ENCODE peak calls at places on chromosome 2, in four cellular contexts. One of them, this sample, is unnamed. For H3K9me2, the result is how much of the 10 kb centered on the place peaks cover.

GRCh38 chr2:228681426-228681825 is 499.9 kb upstream of the SPHKAP start:
- DNase-seq in MM.1S: no peak
- DNase-seq in PC-3: peak
- DNase-seq in SK-N-SH: peak
- DNase-seq in this sample: peak

GRCh38 chr2:113174369-113174735 is 581 bp downstream of the PSD4 start:
- DNase-seq in MM.1S: no peak
- DNase-seq in PC-3: no peak
- DNase-seq in SK-N-SH: no peak
- DNase-seq in this sample: no peak

GRCh38 chr2:99255491-99256318 is at the start of gene LYG2:
- DNase-seq in MM.1S: no peak
- DNase-seq in PC-3: no peak
- DNase-seq in SK-N-SH: no peak
- DNase-seq in this sample: no peak

GRCh38 chr2:239881561-239882320 is 143.4 kb downstream of the NDUFA10 start:
- DNase-seq in MM.1S: no peak
- DNase-seq in PC-3: no peak
- DNase-seq in SK-N-SH: peak
- DNase-seq in this sample: peak

GRCh38 chr2:240983996-240984498 is 14.4 kb upstream of the SNED1 start:
- DNase-seq in MM.1S: no peak
- DNase-seq in PC-3: no peak
- DNase-seq in SK-N-SH: no peak
- DNase-seq in this sample: no peak

GRCh38 chr2:151860613-151861146 is 32.5 kb upstream of the ARL5A start:
- DNase-seq in MM.1S: no peak
- DNase-seq in PC-3: no peak
- DNase-seq in SK-N-SH: no peak
- DNase-seq in this sample: no peak

GRCh38 chr2:20151116-20151571 is 73.8 kb downstream of the SDC1 start:
- DNase-seq in MM.1S: peak
- DNase-seq in PC-3: no peak
- DNase-seq in SK-N-SH: no peak
- DNase-seq in this sample: no peak

GRCh38 chr2:106304612-106305184 is 110.6 kb upstream of the UXS1 start:
- DNase-seq in MM.1S: no peak
- DNase-seq in PC-3: no peak
- DNase-seq in SK-N-SH: no peak
- DNase-seq in this sample: no peak

GRCh38 chr2:26068602-26069298 is 34.9 kb downstream of the RAB10 start:
- DNase-seq in MM.1S: peak
- DNase-seq in PC-3: peak
- DNase-seq in SK-N-SH: no peak
- DNase-seq in this sample: peak

GRCh38 chr2:145380436-145381017 is 860.6 kb upstream of the ZEB2 start:
- DNase-seq in MM.1S: no peak
- DNase-seq in PC-3: peak
- DNase-seq in SK-N-SH: no peak
- DNase-seq in this sample: no peak

GRCh38 chr2:30730736-30731135 is 76.5 kb downstream of the CAPN13 start:
- DNase-seq in MM.1S: no peak
- DNase-seq in PC-3: no peak
- DNase-seq in SK-N-SH: no peak
- DNase-seq in this sample: no peak

GRCh38 chr2:182866461-182867369 is at the start of gene FRZB:
- DNase-seq in MM.1S: no peak
- DNase-seq in PC-3: peak
- DNase-seq in SK-N-SH: peak
- DNase-seq in this sample: peak

GRCh38 chr2:223076573-223076972 is 24.6 kb downstream of the KCNE4 start:
- DNase-seq in MM.1S: no peak
- DNase-seq in PC-3: peak
- DNase-seq in SK-N-SH: no peak
- DNase-seq in this sample: no peak

GRCh38 chr2:197990356-197990755 is 186.0 kb downstream of the PLCL1 start:
- DNase-seq in MM.1S: no peak
- DNase-seq in PC-3: no peak
- DNase-seq in SK-N-SH: no peak
- DNase-seq in this sample: no peak

GRCh38 chr2:128639693-128640092 is 321.0 kb upstream of the HS6ST1 start:
- DNase-seq in MM.1S: no peak
- DNase-seq in PC-3: no peak
- DNase-seq in SK-N-SH: no peak
- DNase-seq in this sample: no peak

GRCh38 chr2:128640166-128640846 is 321.6 kb upstream of the HS6ST1 start:
- DNase-seq in MM.1S: no peak
- DNase-seq in PC-3: no peak
- DNase-seq in SK-N-SH: no peak
- DNase-seq in this sample: no peak

GRCh38 chr2:128636802-128637147 is 318.1 kb upstream of the HS6ST1 start:
- DNase-seq in MM.1S: no peak
- DNase-seq in PC-3: no peak
- DNase-seq in SK-N-SH: no peak
- DNase-seq in this sample: no peak

GRCh38 chr2:128637481-128638155 is 318.9 kb upstream of the HS6ST1 start:
- DNase-seq in MM.1S: no peak
- DNase-seq in PC-3: no peak
- DNase-seq in SK-N-SH: no peak
- DNase-seq in this sample: no peak

DNA sequence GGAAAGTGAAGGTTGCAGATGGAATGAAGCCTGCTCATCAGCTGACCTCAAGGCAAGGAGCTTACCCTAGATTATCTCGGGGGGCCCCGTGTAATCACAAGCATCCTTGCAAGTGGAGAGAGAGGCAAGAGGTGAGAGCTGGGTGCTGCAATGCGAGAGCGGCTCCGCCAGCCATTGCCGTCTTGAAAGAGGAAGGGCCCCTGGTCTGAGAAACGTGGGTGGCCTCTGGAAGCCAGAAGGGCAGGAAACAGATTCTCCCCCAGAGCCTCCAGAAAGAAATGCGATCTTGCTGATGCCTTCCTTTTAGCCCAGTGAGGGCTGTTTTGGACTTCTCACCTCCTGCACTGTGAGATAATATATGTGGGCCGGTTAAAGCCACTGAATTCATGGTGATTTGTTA is 319.6 kb upstream of the HS6ST1 start:
- DNase-seq in MM.1S: no peak
- DNase-seq in PC-3: no peak
- DNase-seq in SK-N-SH: no peak
- DNase-seq in this sample: no peak
- H3K9me2 ChIP-seq in MM.1S: under half
- H3K9me2 ChIP-seq in PC-3: under half
- H3K9me2 ChIP-seq in SK-N-SH: under half
- H3K9me2 ChIP-seq in this sample: under half

GRCh38 chr2:14448340-14448739 is 184.2 kb upstream of the LRATD1 start:
- DNase-seq in MM.1S: no peak
- DNase-seq in PC-3: no peak
- DNase-seq in SK-N-SH: no peak
- DNase-seq in this sample: no peak

GRCh38 chr2:14445670-14446069 is 186.8 kb upstream of the LRATD1 start:
- DNase-seq in MM.1S: no peak
- DNase-seq in PC-3: no peak
- DNase-seq in SK-N-SH: no peak
- DNase-seq in this sample: no peak

GRCh38 chr2:14454102-14454676 is 178.3 kb upstream of the LRATD1 start:
- DNase-seq in MM.1S: no peak
- DNase-seq in PC-3: no peak
- DNase-seq in SK-N-SH: no peak
- DNase-seq in this sample: no peak

DNA sequence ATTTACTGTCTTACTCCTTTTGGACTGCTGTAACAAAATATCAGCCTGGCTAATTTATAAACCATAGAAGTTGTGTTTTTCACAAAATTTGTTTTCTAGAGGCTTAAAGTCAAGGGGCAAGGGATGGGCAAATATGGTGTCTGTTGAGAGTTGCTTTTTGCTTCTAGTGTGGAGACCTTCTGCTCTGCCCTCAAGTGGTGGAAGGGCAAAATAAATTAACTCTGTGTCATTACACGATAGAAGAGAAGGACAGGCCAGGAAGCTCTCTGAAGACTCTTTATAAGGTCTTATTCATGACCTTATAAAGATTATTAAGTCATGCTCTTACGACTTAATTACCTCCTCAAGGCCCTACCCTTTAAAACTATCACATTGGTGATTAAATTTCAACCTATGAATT is 181.2 kb upstream of the LRATD1 start:
- DNase-seq in MM.1S: no peak
- DNase-seq in PC-3: peak
- DNase-seq in SK-N-SH: no peak
- DNase-seq in this sample: no peak
- TF ChIP-seq CTCF in MM.1S: no peak
- TF ChIP-seq CTCF in PC-3: peak
- TF ChIP-seq CTCF in SK-N-SH: peak
- TF ChIP-seq CTCF in this sample: no peak

GRCh38 chr2:162211747-162212146 is 31.5 kb downstream of the FAP start:
- DNase-seq in MM.1S: no peak
- DNase-seq in PC-3: peak
- DNase-seq in SK-N-SH: no peak
- DNase-seq in this sample: no peak
- TF ChIP-seq EZH2phosphoT487 in MM.1S: no peak
- TF ChIP-seq EZH2phosphoT487 in PC-3: no peak
- TF ChIP-seq EZH2phosphoT487 in SK-N-SH: no peak
- TF ChIP-seq EZH2phosphoT487 in this sample: no peak

GRCh38 chr2:128638741-128639477 is 320.2 kb upstream of the HS6ST1 start:
- DNase-seq in MM.1S: no peak
- DNase-seq in PC-3: no peak
- DNase-seq in SK-N-SH: peak
- DNase-seq in this sample: no peak
- H3K9me2 ChIP-seq in MM.1S: under half
- H3K9me2 ChIP-seq in PC-3: under half
- H3K9me2 ChIP-seq in SK-N-SH: under half
- H3K9me2 ChIP-seq in this sample: under half

DNA sequence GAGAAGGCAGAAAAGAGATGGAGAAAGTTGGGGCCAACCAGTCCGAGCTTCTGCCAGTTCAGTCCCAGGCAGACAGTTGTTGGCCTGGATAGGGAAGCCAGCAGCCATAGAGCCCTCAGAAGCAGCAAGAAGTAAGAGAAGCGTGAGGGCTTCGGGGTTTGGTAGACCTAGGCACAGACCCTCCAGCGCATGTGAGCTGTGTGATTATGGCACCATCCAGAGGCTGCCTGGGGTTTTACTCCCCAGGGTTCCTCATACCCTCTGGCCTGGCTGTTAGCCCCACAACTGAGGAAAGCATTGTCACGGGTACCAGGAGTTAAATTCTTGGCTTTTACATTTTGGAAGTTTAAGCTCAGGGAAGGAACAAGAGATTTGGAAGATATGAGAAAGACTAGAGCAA is 93.7 kb upstream of the RAB6C start:
- DNase-seq in MM.1S: no peak
- DNase-seq in PC-3: no peak
- DNase-seq in SK-N-SH: peak
- DNase-seq in this sample: no peak
- TF ChIP-seq CTCF in MM.1S: no peak
- TF ChIP-seq CTCF in PC-3: no peak
- TF ChIP-seq CTCF in SK-N-SH: peak
- TF ChIP-seq CTCF in this sample: peak

GRCh38 chr2:237801466-237801865 is 2.9 kb downstream of the RBM44 start:
- DNase-seq in MM.1S: no peak
- DNase-seq in PC-3: peak
- DNase-seq in SK-N-SH: no peak
- DNase-seq in this sample: no peak

DNA sequence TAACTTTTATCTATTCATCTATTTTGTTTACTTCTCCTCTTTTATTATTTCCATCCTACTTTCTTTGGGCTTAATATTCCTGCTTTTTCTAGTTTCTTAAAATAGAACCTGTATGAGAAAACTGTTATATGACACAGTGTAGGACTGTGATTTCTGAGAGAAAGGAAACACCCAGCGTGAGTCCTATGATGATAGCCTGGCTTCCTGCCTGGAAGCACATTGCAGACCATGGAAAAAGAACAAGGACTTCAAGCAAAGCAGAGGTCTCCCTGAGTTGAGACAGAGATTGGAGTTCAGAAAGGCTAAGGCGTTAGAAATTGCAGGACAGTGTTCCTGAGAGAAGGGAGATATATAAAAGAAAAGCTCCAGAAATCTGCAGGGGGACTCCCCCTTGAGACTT is 7.8 kb downstream of the RBM44 start:
- DNase-seq in MM.1S: no peak
- DNase-seq in PC-3: no peak
- DNase-seq in SK-N-SH: no peak
- DNase-seq in this sample: no peak
- TF ChIP-seq EZH2phosphoT487 in MM.1S: no peak
- TF ChIP-seq EZH2phosphoT487 in PC-3: no peak
- TF ChIP-seq EZH2phosphoT487 in SK-N-SH: no peak
- TF ChIP-seq EZH2phosphoT487 in this sample: no peak

GRCh38 chr2:68604077-68604476 is 39.3 kb upstream of the PROKR1 start:
- DNase-seq in MM.1S: no peak
- DNase-seq in PC-3: no peak
- DNase-seq in SK-N-SH: no peak
- DNase-seq in this sample: no peak
- H3K9me2 ChIP-seq in MM.1S: under half
- H3K9me2 ChIP-seq in PC-3: under half
- H3K9me2 ChIP-seq in SK-N-SH: under half
- H3K9me2 ChIP-seq in this sample: under half

DNA sequence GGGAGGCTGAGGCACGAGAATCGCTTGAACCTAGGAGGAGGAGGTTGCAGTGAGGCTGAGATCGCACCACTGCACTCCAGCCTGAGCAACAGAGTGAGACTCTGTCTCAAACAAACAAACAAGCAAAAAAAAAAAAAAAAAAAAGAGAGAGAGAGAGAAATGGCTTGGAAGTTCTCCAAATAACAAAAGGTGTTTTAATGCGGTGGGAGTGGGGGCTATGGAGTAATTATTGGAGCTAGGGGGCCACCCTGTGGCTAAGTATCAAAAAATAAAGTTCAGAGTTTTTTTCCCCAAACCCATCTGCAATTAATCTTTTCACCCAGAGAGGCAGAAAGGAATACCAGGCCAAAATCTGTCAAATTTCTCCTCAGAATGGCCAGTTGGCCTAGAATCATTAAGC is 23.0 kb upstream of the CEP68 start:
- DNase-seq in MM.1S: peak
- DNase-seq in PC-3: peak
- DNase-seq in SK-N-SH: peak
- DNase-seq in this sample: no peak
- TF ChIP-seq CTCF in MM.1S: peak
- TF ChIP-seq CTCF in PC-3: peak
- TF ChIP-seq CTCF in SK-N-SH: peak
- TF ChIP-seq CTCF in this sample: peak